ENCODE peak calls at places on chromosomes 3 and 15, in eight cellular contexts. Q is RWPE1, Z is HFF-Myc, T is PC-3, C is spleen, P is GM23338, Y is B cell, J is tibial artery. U is an unnamed sample.

GRCh38 chr3:46276497-46277099 is 34.3 kb downstream of the CCR3 start:
- DNase-seq in P (peak; percentile 68), Z (no peak), Q (peak; percentile 15), T (peak; percentile 65), J (no peak), C (peak; percentile 92), Y (peak; percentile 80), U (no peak)

GRCh38 chr3:25045291-25045690 is 382.8 kb upstream of the RARB start:
- DNase-seq in T (no peak), P (peak; percentile 9), Z (no peak), Y (no peak), C (no peak), Q (no peak), J (no peak), U (no peak)

GRCh38 chr3:27319847-27320526 is 49.2 kb downstream of the NEK10 start:
- DNase-seq in Z (no peak), Y (no peak), J (peak; percentile 72), P (no peak), Q (no peak), C (no peak), T (no peak), U (peak; percentile 61)

GRCh38 chr3:130379274-130379673 is 33.8 kb downstream of the COL6A5 start:
- DNase-seq in T (peak; percentile 7), Y (no peak), Q (no peak), J (no peak), Z (no peak), C (no peak), P (no peak), U (no peak)

GRCh38 chr15:82315519-82316246 is 33.6 kb downstream of the GOLGA6L10 start:
- DNase-seq in T (no peak), Z (no peak), C (peak; percentile 72), J (peak; percentile 51), Q (no peak), Y (no peak), P (no peak), U (no peak)

GRCh38 chr3:38003371-38003816 is 12.8 kb downstream of the VILL start:
- DNase-seq in C (peak; percentile 90), Z (no peak), T (peak; percentile 52), Q (no peak), Y (peak; percentile 66), J (no peak), P (peak; percentile 76), U (no peak)

GRCh38 chr3:96813820-96814580 is 394 bp upstream of the EPHA6 start:
- DNase-seq in Z (no peak), J (peak; percentile 72), T (peak; percentile 66), Q (peak; percentile 33), C (peak; percentile 71), P (peak; percentile 78), Y (peak; percentile 1), U (no peak)

GRCh38 chr3:24573576-24573975 is 78.9 kb upstream of the THRB start:
- DNase-seq in Z (no peak), T (no peak), P (no peak), J (no peak), C (no peak), Q (no peak), Y (no peak), U (no peak)

GRCh38 chr15:61527836-61528589 is 298.9 kb upstream of the RORA start:
- DNase-seq in P (peak; percentile 41), J (no peak), T (no peak), Y (no peak), Q (no peak), C (no peak), Z (no peak), U (no peak)

GRCh38 chr3:116141724-116142123 is 303.6 kb downstream of the LSAMP start:
- DNase-seq in C (no peak), T (peak; percentile 9), Y (no peak), Q (no peak), J (no peak), Z (no peak), P (no peak), U (no peak)

GRCh38 chr15:43521419-43521818 is 4.0 kb downstream of the MAP1A start:
- DNase-seq in Q (no peak), C (no peak), Y (no peak), J (no peak), T (no peak), Z (no peak), P (no peak), U (no peak)

GRCh38 chr15:56524915-56525314 is 60.0 kb upstream of the MNS1 start:
- DNase-seq in T (no peak), C (no peak), Q (no peak), Y (no peak), P (no peak), J (no peak), Z (peak; percentile 10), U (no peak)

GRCh38 chr15:44813231-44813630 is 76.9 kb downstream of the TRIM69 start:
- DNase-seq in Z (no peak), T (no peak), P (no peak), Y (no peak), Q (no peak), J (no peak), C (no peak), U (no peak)

GRCh38 chr3:29581311-29581710 is 300.4 kb downstream of the RBMS3 start:
- DNase-seq in Y (no peak), Z (no peak), J (no peak), T (peak; percentile 46), Q (no peak), P (no peak), C (no peak), U (no peak)

GRCh38 chr3:20111836-20112235 is 71.6 kb downstream of the KAT2B start:
- DNase-seq in T (peak; percentile 84), Y (no peak), Z (no peak), C (no peak), J (no peak), Q (peak; percentile 57), P (peak; percentile 22), U (no peak)

GRCh38 chr3:172622916-172623700 is 87.8 kb downstream of the NCEH1 start:
- DNase-seq in Z (no peak), T (peak; percentile 78), Y (peak; percentile 45), P (peak; percentile 83), Q (peak; percentile 45), J (no peak), C (no peak), U (no peak)

DNA sequence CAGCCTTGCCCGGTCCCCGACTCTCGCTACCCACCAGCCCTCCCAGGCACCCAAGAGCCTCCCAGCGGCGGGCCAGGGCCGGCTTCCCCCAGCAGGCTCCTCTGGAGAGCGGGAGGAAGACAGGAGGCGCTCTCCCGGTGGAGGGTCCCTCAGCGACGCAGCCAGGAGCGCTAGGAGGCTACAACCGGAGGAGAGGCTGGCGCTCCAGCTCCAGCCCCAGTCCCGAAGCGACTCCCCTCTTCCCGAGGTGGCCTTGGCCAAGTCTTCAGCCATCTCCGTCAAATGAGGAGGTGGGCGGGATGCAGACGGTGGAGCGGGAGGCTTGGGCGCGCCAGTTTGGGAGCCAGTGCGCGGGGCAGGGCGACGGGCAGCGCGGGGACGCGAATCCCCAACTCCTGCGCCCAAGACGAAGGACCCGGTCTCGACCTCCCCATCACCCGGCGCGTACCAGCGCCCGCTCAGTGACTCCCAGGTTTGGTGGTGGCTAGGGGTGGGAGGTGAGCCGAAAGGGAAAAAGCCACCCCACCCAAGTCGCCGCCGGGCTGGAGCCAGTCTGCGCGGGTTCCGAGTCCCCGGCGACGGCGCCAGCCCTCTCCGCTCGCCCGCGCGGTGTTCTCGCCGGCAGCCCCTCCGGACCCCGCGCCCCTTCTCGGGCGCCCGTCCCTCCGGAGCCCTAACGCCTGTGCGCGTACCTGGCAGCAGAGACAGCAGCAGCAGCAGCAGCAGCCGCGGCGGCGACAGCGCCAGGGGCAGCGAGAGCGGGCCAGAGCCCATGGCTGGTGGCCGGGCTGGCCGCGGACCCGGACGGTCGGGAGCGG is 566 bp downstream of the CHRNA3 start:
- DNase-seq in P (peak; percentile 80), T (no peak), Z (no peak), C (no peak), Y (no peak), J (peak; percentile 59), Q (no peak), U (no peak)
- TF ChIP-seq CTCF in P (peak; percentile 77), T (no peak), Z (peak; percentile 20), C (no peak), Y (no peak), J (no peak), Q (no peak), U (no peak)

GRCh38 chr3:129314757-129315385 is 36.2 kb downstream of the HMCES start:
- DNase-seq in J (peak; percentile 94), Y (peak; percentile 60), T (peak; percentile 79), C (peak; percentile 91), Q (peak; percentile 85), P (peak; percentile 98), Z (peak; percentile 77), U (peak; percentile 70)
- TF ChIP-seq CTCF in J (no peak), Y (no peak), T (no peak), C (peak; percentile 39), Q (no peak), P (peak; percentile 52), Z (no peak), U (peak; percentile 19)

GRCh38 chr15:78050851-78051250 is 26.7 kb downstream of the TBC1D2B start:
- DNase-seq in P (no peak), C (no peak), T (no peak), J (peak; percentile 13), Z (no peak), Q (no peak), Y (no peak), U (no peak)
- TF ChIP-seq CTCF in P (no peak), C (no peak), T (no peak), J (no peak), Z (no peak), Q (no peak), Y (no peak), U (no peak)

DNA sequence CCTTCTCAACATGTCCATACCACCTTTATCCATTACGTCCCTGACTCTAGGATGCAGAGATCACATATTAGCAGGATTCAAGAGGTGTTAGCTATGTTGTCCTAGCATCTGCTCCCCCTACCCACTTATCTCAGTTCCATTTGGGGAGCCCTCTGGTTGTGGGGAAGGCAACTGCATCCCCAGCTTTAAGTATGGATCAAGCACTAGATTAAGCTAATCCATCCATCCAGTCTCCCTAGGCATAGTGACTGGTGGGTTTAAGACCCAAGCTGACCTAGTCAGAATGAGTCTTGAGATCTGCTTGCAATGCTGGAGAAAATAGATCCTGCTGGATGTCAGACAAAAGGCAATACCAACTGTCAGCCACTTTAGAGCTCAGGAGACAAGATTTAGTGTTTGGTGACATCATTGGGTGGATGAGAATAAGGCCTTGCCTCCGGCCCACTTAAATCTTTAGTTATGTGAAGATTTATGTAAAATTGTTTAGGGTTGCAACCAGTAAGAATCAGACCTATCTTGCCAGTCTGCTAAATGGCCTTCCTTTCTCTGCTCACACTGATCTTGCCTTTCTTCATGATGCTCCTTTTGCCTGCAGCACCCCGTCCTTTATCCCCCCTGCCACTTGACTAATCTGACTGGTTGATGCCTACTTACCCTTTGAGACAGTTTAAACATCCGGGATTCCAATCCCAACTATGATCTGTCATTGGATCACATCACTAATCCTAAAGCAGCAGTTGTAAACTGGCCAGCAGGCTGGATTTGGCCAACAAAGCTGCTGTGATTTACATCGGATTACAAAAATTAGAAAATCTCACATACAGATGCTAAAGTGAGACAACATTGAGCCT is 2.1 kb upstream of the ISY1 start:
- DNase-seq in Y (no peak), P (peak; percentile 63), Z (no peak), J (no peak), C (no peak), T (no peak), Q (no peak), U (no peak)
- TF ChIP-seq CTCF in Y (no peak), P (peak; percentile 51), Z (peak; percentile 33), J (no peak), C (no peak), T (peak; percentile 11), Q (peak; percentile 19), U (no peak)

GRCh38 chr3:57152150-57152549 is 13.0 kb downstream of the IL17RD start:
- DNase-seq in C (no peak), J (no peak), P (no peak), Q (no peak), T (no peak), Z (no peak), Y (no peak), U (no peak)
- TF ChIP-seq CTCF in C (no peak), J (no peak), P (no peak), Q (no peak), T (no peak), Z (no peak), Y (no peak), U (no peak)

GRCh38 chr15:31089361-31090047 is 12.0 kb downstream of the TRPM1 start:
- DNase-seq in Q (no peak), P (no peak), C (no peak), Y (no peak), J (no peak), Z (no peak), T (no peak), U (no peak)
- TF ChIP-seq CTCF in Q (no peak), P (no peak), C (no peak), Y (no peak), J (no peak), Z (no peak), T (no peak), U (no peak)

U was measured in gastrocnemius medialis.